ENCODE peak calls at places on chromosomes 7 and 10, in six cellular contexts. F is fibroblast of the aortic adventitia; R is RWPE1; K is left colon; G is GM23248; Z is CD8-positive, alpha-beta T cell. H is an unnamed sample.

GRCh38 chr10:122662231-122662630 is 37.4 kb downstream of the C10orf120 start:
- DNase-seq in F (no peak), R (no peak), K (no peak), G (no peak), Z (no peak), H (no peak)

GRCh38 chr10:3622845-3623621 is 162.0 kb downstream of the KLF6 start:
- DNase-seq in F (peak; percentile 28), R (no peak), K (no peak), G (no peak), Z (no peak), H (peak; percentile 38)

GRCh38 chr7:141354251-141354650 is 197.0 kb upstream of the AGK start:
- DNase-seq in F (peak; percentile 59), R (no peak), K (no peak), G (peak; percentile 45), Z (no peak), H (no peak)

GRCh38 chr7:45686441-45687184 is 112.4 kb downstream of the ADCY1 start:
- DNase-seq in F (no peak), R (no peak), K (no peak), G (no peak), Z (no peak), H (no peak)

GRCh38 chr7:124155400-124156022 is 122.6 kb upstream of the TMEM229A start:
- DNase-seq in F (peak; percentile 36), R (peak; percentile 21), K (no peak), G (peak; percentile 37), Z (no peak), H (no peak)

GRCh38 chr7:77759294-77759889 is 38.8 kb downstream of the TMEM60 start:
- DNase-seq in F (peak; percentile 85), R (peak; percentile 36), K (peak; percentile 62), G (peak; percentile 62), Z (peak; percentile 37), H (peak; percentile 55)

GRCh38 chr10:45034301-45034700 is 33.6 kb downstream of the ZNF22 start:
- DNase-seq in F (no peak), R (no peak), K (no peak), G (no peak), Z (no peak), H (no peak)

GRCh38 chr10:71569775-71570588 is 149.6 kb downstream of the C10orf105 start:
- DNase-seq in F (peak; percentile 54), R (peak; percentile 78), K (peak; percentile 83), G (peak; percentile 54), Z (peak; percentile 64), H (peak; percentile 75)

GRCh38 chr7:117062300-117062699 is 109.0 kb downstream of the ST7 start:
- DNase-seq in F (no peak), R (no peak), K (no peak), G (no peak), Z (no peak), H (no peak)

GRCh38 chr7:130366561-130366960 is 13.7 kb upstream of the CPA1 start:
- DNase-seq in F (no peak), R (no peak), K (no peak), G (peak; percentile 64), Z (no peak), H (no peak)

GRCh38 chr7:35038340-35038738 is 1.1 kb upstream of the DPY19L1 start:
- DNase-seq in F (no peak), R (no peak), K (no peak), G (no peak), Z (no peak), H (no peak)

GRCh38 chr7:99201027-99201426 is 6.9 kb downstream of the KPNA7 start:
- DNase-seq in F (peak; percentile 75), R (peak; percentile 91), K (no peak), G (peak; percentile 95), Z (no peak), H (peak; percentile 98)

GRCh38 chr7:44748042-44748947 is at the start of gene ZMIZ2:
- DNase-seq in F (peak; percentile 82), R (peak; percentile 98), K (peak; percentile 94), G (peak; percentile 97), Z (peak; percentile 84), H (peak; percentile 97)

GRCh38 chr7:118245267-118246040 is 20.9 kb downstream of the ANKRD7 start:
- DNase-seq in F (no peak), R (no peak), K (no peak), G (peak; percentile 0), Z (no peak), H (no peak)

GRCh38 chr7:136874393-136875032 is 6.1 kb downstream of the CHRM2 start:
- DNase-seq in F (no peak), R (no peak), K (no peak), G (peak; percentile 42), Z (no peak), H (no peak)

GRCh38 chr7:117997862-117998825 is 124.9 kb upstream of the CTTNBP2 start:
- DNase-seq in F (no peak), R (peak; percentile 49), K (no peak), G (no peak), Z (no peak), H (peak; percentile 40)

GRCh38 chr10:80356563-80356999 is at the start of the genes DYDC1 and DYDC2:
- DNase-seq in F (no peak), R (peak; percentile 8), K (peak; percentile 63), G (peak; percentile 30), Z (no peak), H (no peak)

GRCh38 chr10:2897619-2898508 is 169.5 kb upstream of the PFKP start:
- DNase-seq in F (peak; percentile 2), R (no peak), K (no peak), G (peak; percentile 5), Z (no peak), H (no peak)

GRCh38 chr7:139619367-139619657 is 95.8 kb downstream of the CLEC2L start:
- DNase-seq in F (peak; percentile 83), R (peak; percentile 3), K (no peak), G (peak; percentile 88), Z (no peak), H (no peak)

H was measured in PC-9.